ENCODE peak calls at places on chromosomes 7 and 10, in seven cellular contexts. W, R, D, C, Q, G and T are unnamed samples. For H3K4me1, the result is how much of the 10 kb centered on the place peaks cover.

GRCh38 chr7:12814797-12815196 is 127.4 kb downstream of the ARL4A start:
- DNase-seq in W (no peak), R (no peak), D (no peak), C (no peak), Q (no peak), G (no peak), T (no peak)

GRCh38 chr10:43194266-43194665 is 56.0 kb downstream of the CSGALNACT2 start:
- DNase-seq in W (no peak), R (no peak), D (no peak), C (no peak), Q (no peak), G (no peak), T (peak)

GRCh38 chr10:34768261-34768971 is 46.7 kb downstream of the PARD3 start:
- DNase-seq in W (peak), R (no peak), D (peak), C (no peak), Q (no peak), G (no peak), T (peak)

GRCh38 chr7:50817561-50817960 is 34.9 kb upstream of the GRB10 start:
- DNase-seq in W (no peak), R (no peak), D (no peak), C (no peak), Q (no peak), G (no peak), T (no peak)

GRCh38 chr10:60336901-60337630 is 52.6 kb downstream of the ANK3 start:
- DNase-seq in W (no peak), R (no peak), D (no peak), C (no peak), Q (no peak), G (no peak), T (no peak)

GRCh38 chr10:95742529-95742884 is 13.5 kb upstream of the ENTPD1 start:
- DNase-seq in W (no peak), R (no peak), D (peak), C (no peak), Q (no peak), G (no peak), T (no peak)

GRCh38 chr10:75544381-75544780 is 113.0 kb downstream of the LRMDA start:
- DNase-seq in W (no peak), R (no peak), D (no peak), C (no peak), Q (no peak), G (no peak), T (no peak)

GRCh38 chr7:101104193-101104713 is 19.0 kb downstream of the TRIM56 start:
- DNase-seq in W (no peak), R (no peak), D (no peak), C (no peak), Q (no peak), G (no peak), T (no peak)

GRCh38 chr10:104441601-104442000 is 88.0 kb downstream of the CFAP58 start:
- DNase-seq in W (no peak), R (no peak), D (no peak), C (no peak), Q (no peak), G (no peak), T (no peak)

GRCh38 chr7:91683823-91684222 is 196.7 kb downstream of the MTERF1 start:
- DNase-seq in W (no peak), R (no peak), D (no peak), C (no peak), Q (no peak), G (no peak), T (no peak)

GRCh38 chr7:37191797-37192196 is 256.9 kb downstream of the ELMO1 start:
- DNase-seq in W (no peak), R (no peak), D (no peak), C (no peak), Q (no peak), G (no peak), T (no peak)

GRCh38 chr10:23198940-23199767 is 7.0 kb downstream of the PTF1A start:
- DNase-seq in W (no peak), R (no peak), D (no peak), C (no peak), Q (no peak), G (no peak), T (no peak)

GRCh38 chr7:129949292-129950133 is 3.2 kb downstream of the UBE2H start:
- DNase-seq in W (peak), R (no peak), D (peak), C (peak), Q (no peak), G (peak), T (peak)

GRCh38 chr7:155460926-155461613 is 3.1 kb downstream of the EN2 start:
- DNase-seq in W (no peak), R (no peak), D (no peak), C (no peak), Q (no peak), G (no peak), T (no peak)

GRCh38 chr10:101224060-101224909 is 5.0 kb downstream of the LBX1 start:
- DNase-seq in W (no peak), R (no peak), D (no peak), C (no peak), Q (no peak), G (no peak), T (no peak)

GRCh38 chr10:129935861-129936140 is 28.3 kb downstream of the EBF3 start:
- DNase-seq in W (no peak), R (no peak), D (no peak), C (no peak), Q (no peak), G (no peak), T (no peak)

GRCh38 chr7:138917771-138918170 is 63.4 kb downstream of the KIAA1549 start:
- DNase-seq in W (no peak), R (no peak), D (no peak), C (no peak), Q (no peak), G (no peak), T (no peak)

GRCh38 chr10:100510533-100511308 is 8.9 kb downstream of the SEC31B start:
- DNase-seq in W (no peak), R (peak), D (no peak), C (no peak), Q (no peak), G (no peak), T (no peak)

GRCh38 chr7:42994096-42994495 is 61.9 kb downstream of the MRPL32 start:
- DNase-seq in W (no peak), R (no peak), D (no peak), C (no peak), Q (no peak), G (no peak), T (no peak)

GRCh38 chr7:151818674-151819519 is 58.0 kb downstream of the PRKAG2 start:
- DNase-seq in W (no peak), R (no peak), D (no peak), C (no peak), Q (no peak), G (no peak), T (no peak)

GRCh38 chr10:109893371-109893770 is 29.9 kb downstream of the XPNPEP1 start:
- DNase-seq in W (no peak), R (no peak), D (no peak), C (no peak), Q (no peak), G (no peak), T (no peak)

GRCh38 chr7:17624379-17624778 is 315.9 kb downstream of the SNX13 start:
- DNase-seq in W (no peak), R (no peak), D (no peak), C (no peak), Q (no peak), G (no peak), T (no peak)

GRCh38 chr10:32348297-32349198 is 1.6 kb upstream of the EPC1 start:
- DNase-seq in W (no peak), R (no peak), D (no peak), C (no peak), Q (no peak), G (no peak), T (no peak)

GRCh38 chr7:141685285-141686035 is 16.5 kb downstream of the DENND11 start:
- DNase-seq in W (no peak), R (no peak), D (no peak), C (no peak), Q (no peak), G (no peak), T (no peak)

GRCh38 chr7:128777156-128778123 is 1.8 kb upstream of the OPN1SW start:
- DNase-seq in W (no peak), R (no peak), D (no peak), C (no peak), Q (no peak), G (no peak), T (no peak)

GRCh38 chr10:49599546-49599945 is 10.6 kb upstream of the SLC18A3 start:
- DNase-seq in W (no peak), R (no peak), D (no peak), C (peak), Q (no peak), G (no peak), T (no peak)

GRCh38 chr10:131980757-131981428 is 830 bp downstream of the BNIP3 start:
- DNase-seq in W (peak), R (no peak), D (no peak), C (peak), Q (no peak), G (no peak), T (no peak)

GRCh38 chr7:107725138-107725740 is 18.7 kb upstream of the CBLL1 start:
- DNase-seq in W (no peak), R (peak), D (peak), C (peak), Q (peak), G (peak), T (no peak)

GRCh38 chr10:12262278-12262981 is 66.4 kb downstream of the CDC123 start:
- DNase-seq in W (no peak), R (no peak), D (no peak), C (no peak), Q (no peak), G (no peak), T (no peak)

GRCh38 chr10:44960482-44961230 is 1.1 kb downstream of the RASSF4 start:
- DNase-seq in W (peak), R (no peak), D (no peak), C (no peak), Q (no peak), G (peak), T (no peak)

GRCh38 chr7:50739744-50740455 is 42.8 kb downstream of the GRB10 start:
- DNase-seq in W (no peak), R (peak), D (no peak), C (no peak), Q (no peak), G (no peak), T (no peak)

GRCh38 chr10:114925675-114926204 is 12.3 kb upstream of the TRUB1 start:
- DNase-seq in W (no peak), R (no peak), D (no peak), C (no peak), Q (no peak), G (no peak), T (no peak)

GRCh38 chr7:137978464-137979237 is 23.2 kb downstream of the CREB3L2 start:
- DNase-seq in W (peak), R (no peak), D (peak), C (no peak), Q (peak), G (no peak), T (no peak)

GRCh38 chr10:3758491-3758970 is 26.5 kb downstream of the KLF6 start:
- DNase-seq in W (no peak), R (no peak), D (no peak), C (no peak), Q (no peak), G (no peak), T (no peak)

GRCh38 chr10:22833781-22834180 is 94.1 kb upstream of the ARMC3 start:
- DNase-seq in W (no peak), R (no peak), D (no peak), C (no peak), Q (no peak), G (no peak), T (no peak)

GRCh38 chr10:70481831-70482530 is 3.4 kb downstream of the PALD1 start:
- DNase-seq in W (peak), R (no peak), D (no peak), C (peak), Q (no peak), G (no peak), T (peak)

GRCh38 chr7:155669717-155670505 is 25.4 kb downstream of the RBM33 start:
- DNase-seq in W (no peak), R (no peak), D (no peak), C (no peak), Q (no peak), G (no peak), T (peak)

GRCh38 chr10:116664631-116665030 is 43.9 kb downstream of the PNLIPRP2 start:
- DNase-seq in W (no peak), R (no peak), D (no peak), C (peak), Q (no peak), G (no peak), T (no peak)

GRCh38 chr10:26389533-26389932 is 48.6 kb upstream of the APBB1IP start:
- DNase-seq in W (no peak), R (no peak), D (no peak), C (no peak), Q (no peak), G (no peak), T (no peak)

GRCh38 chr10:133158756-133159610 is 1.0 kb upstream of the KNDC1 start:
- DNase-seq in W (peak), R (no peak), D (no peak), C (peak), Q (no peak), G (no peak), T (peak)

GRCh38 chr7:35691827-35692307 is 3.1 kb downstream of the HERPUD2 start:
- DNase-seq in W (no peak), R (peak), D (peak), C (no peak), Q (no peak), G (peak), T (no peak)
- H3K4me1 ChIP-seq in W (half or more), R (under half), D (half or more), C (under half), Q (under half), G (half or more), T (under half)

DNA sequence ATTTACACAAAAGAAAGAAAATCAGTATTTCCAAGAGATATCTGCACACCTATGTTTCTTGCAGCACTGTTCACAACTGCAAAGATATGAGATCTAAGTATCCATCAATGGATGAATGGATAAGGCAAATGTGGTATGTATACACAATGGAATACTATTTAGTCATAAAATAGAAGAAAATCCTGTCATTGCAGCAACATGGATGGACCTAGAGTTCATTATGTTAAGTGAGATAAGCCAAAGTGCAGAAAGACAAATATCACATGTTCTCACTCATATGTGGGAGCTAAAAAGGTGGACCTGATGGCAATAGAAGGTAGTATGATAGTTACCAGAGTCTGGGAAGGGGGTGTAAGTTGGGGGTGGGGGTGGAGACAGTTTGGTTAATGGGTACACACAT is 1171.6 kb downstream of the SORCS1 start:
- DNase-seq in W (no peak), R (no peak), D (no peak), C (no peak), Q (no peak), G (no peak), T (no peak)
- H3K4me3 ChIP-seq in W (no peak), R (no peak), D (no peak), C (no peak), Q (no peak), G (no peak), T (no peak)

DNA sequence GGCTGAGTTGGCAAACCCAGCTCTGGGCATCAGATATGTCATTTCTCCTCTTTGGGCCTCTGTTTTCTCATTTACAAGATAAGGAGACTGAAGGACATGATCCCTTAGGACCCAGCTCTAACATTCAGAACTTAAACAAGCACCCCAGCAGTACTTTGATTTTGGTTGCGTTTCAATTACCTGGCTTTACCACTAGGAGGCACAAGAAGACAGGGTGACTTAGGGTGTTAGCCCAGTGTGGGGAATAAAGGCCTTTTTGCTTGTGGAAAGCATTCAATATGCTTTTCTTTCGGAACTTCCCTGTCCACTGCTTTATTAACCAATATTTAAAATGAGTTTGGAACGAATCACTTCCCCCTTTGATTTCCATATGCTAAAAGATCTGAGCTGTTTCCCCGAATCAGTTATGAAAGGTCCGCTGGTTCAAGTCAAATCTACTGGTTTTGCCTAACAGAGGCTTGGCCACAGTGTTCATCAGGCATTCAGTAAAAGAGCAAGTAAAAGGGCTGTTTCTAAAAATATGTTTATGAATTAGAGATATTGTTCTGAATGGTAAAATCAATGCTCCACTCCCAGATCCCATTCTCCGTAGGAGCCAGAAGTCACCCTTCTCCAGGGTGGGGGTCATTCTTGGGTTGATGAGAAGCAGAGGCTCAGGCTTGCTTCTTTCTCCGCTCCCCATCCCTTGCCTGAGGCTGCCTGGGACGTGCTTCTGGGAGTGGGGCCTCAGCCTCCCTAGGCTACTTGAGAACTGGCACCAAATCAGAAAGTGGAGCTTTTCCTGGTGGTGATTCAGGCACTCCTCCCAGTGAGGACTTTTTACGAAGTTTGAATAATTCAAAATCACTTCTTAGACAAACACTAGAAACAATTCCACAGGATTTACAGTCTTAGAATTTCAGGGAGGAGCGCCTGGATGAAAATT is 105.5 kb downstream of the MYOF start:
- DNase-seq in W (peak), R (peak), D (peak), C (peak), Q (peak), G (peak), T (peak)
- H3K4me1 ChIP-seq in W (under half), R (under half), D (under half), C (under half), Q (under half), G (under half), T (under half)

GRCh38 chr10:7857259-7857658 is 39.0 kb downstream of the TAF3 start:
- DNase-seq in W (no peak), R (no peak), D (no peak), C (no peak), Q (no peak), G (no peak), T (no peak)
- H3K4me3 ChIP-seq in W (no peak), R (no peak), D (no peak), C (no peak), Q (no peak), G (no peak), T (no peak)

GRCh38 chr10:29861811-29862505 is 197.4 kb downstream of the JCAD start:
- DNase-seq in W (no peak), R (no peak), D (no peak), C (no peak), Q (no peak), G (no peak), T (no peak)

GRCh38 chr10:29858352-29859267 is 200.8 kb downstream of the JCAD start:
- DNase-seq in W (peak), R (no peak), D (peak), C (peak), Q (peak), G (no peak), T (peak)

GRCh38 chr10:29857843-29858242 is 201.5 kb downstream of the JCAD start:
- DNase-seq in W (no peak), R (no peak), D (no peak), C (no peak), Q (no peak), G (no peak), T (no peak)

GRCh38 chr10:29859521-29860130 is 199.8 kb downstream of the JCAD start:
- DNase-seq in W (no peak), R (no peak), D (no peak), C (no peak), Q (no peak), G (no peak), T (no peak)

GRCh38 chr10:29860159-29860558 is 199.2 kb downstream of the JCAD start:
- DNase-seq in W (peak), R (no peak), D (no peak), C (no peak), Q (no peak), G (no peak), T (no peak)
- H3K4me1 ChIP-seq in W (under half), R (under half), D (under half), C (under half), Q (under half), G (under half), T (under half)

DNA sequence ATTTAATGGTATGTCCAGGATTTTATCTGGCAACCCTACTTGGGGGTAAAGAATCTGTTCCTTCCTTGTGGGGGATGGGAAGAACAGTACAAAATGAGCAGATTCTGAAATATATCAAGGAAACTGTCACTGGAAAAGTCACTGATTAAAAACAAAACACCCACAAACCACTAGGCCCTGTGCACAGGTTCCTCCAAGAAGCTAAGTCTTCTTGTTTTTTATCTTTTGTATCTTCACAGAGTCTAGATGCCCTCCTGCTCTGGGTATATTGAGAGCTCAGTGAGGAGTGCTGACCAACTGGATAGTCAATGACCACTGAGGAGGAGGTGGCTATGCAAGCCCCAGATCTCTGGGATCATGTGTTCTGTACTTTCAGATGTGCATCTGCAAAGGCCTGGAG is 86.8 kb upstream of the ANKRD1 start:
- DNase-seq in W (no peak), R (no peak), D (no peak), C (no peak), Q (no peak), G (no peak), T (no peak)
- H3K4me3 ChIP-seq in W (no peak), R (no peak), D (no peak), C (no peak), Q (no peak), G (no peak), T (no peak)

GRCh38 chr7:881441-882234 is 5.3 kb downstream of the GET4 start:
- DNase-seq in W (peak), R (no peak), D (no peak), C (no peak), Q (no peak), G (no peak), T (no peak)
- H3K4me1 ChIP-seq in W (half or more), R (under half), D (under half), C (under half), Q (under half), G (under half), T (under half)

DNA sequence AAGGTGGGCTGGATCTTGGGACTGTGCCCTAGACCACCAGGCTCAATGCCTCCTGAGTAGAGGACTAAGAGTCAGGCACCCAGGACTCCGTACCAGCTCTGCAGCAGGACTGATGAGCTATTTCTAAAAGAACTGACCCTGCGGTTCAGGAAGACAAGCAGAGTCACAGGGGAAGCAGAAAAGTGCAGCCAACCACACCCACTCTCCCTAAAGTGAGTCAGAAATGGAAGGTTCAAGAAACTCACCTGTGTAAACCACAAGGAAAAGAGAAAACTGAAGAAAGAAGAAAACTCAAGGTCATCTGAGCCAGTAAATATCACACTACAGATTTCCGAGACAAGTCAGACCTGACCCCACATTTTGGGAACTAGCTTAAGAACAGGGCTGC is 2.5 kb downstream of the PARP12 start:
- DNase-seq in W (no peak), R (no peak), D (no peak), C (no peak), Q (no peak), G (no peak), T (no peak)
- H3K4me3 ChIP-seq in W (no peak), R (no peak), D (no peak), C (no peak), Q (no peak), G (no peak), T (no peak)